ENCODE peak calls at places on chromosomes 6 and 20, in five cellular contexts. W, K, J, A and C are unnamed samples.

GRCh38 chr6:128421788-128422187 is 98.6 kb downstream of the PTPRK start:
- DNase-seq in J (no peak), K (no peak), W (no peak), A (no peak), C (no peak)

GRCh38 chr6:47059216-47059885 is 17.2 kb upstream of the ADGRF1 start:
- DNase-seq in A (no peak), J (no peak), W (no peak), K (no peak), C (no peak)

GRCh38 chr6:170289971-170290305 is 940 bp downstream of the DLL1 start:
- DNase-seq in A (no peak), J (no peak), K (no peak), W (no peak), C (no peak)

GRCh38 chr6:103017878-103018277 is 1624.4 kb downstream of the GRIK2 start:
- DNase-seq in W (no peak), J (no peak), K (no peak), A (no peak), C (no peak)

GRCh38 chr6:33947047-33947446 is 143.2 kb upstream of the MLN start:
- DNase-seq in W (no peak), J (no peak), K (no peak), A (no peak), C (no peak)

GRCh38 chr6:8679823-8680222 is 244.5 kb upstream of the SLC35B3 start:
- DNase-seq in W (no peak), J (no peak), A (no peak), K (no peak), C (no peak)

GRCh38 chr6:169959129-169960002 is 207.9 kb downstream of the ERMARD start:
- DNase-seq in J (peak), W (peak), K (peak), A (no peak), C (no peak)

GRCh38 chr6:7112741-7113313 is 5.1 kb downstream of the RREB1 start:
- DNase-seq in W (no peak), J (peak), A (peak), K (peak), C (no peak)

GRCh38 chr6:12200025-12200424 is 90.1 kb upstream of the EDN1 start:
- DNase-seq in K (no peak), J (no peak), W (no peak), A (no peak), C (no peak)

GRCh38 chr6:17884501-17885039 is 102.9 kb downstream of the KIF13A start:
- DNase-seq in J (no peak), K (no peak), W (no peak), A (no peak), C (no peak)

GRCh38 chr6:28606424-28607391 is 81.0 kb downstream of the GPX5 start:
- DNase-seq in W (no peak), K (peak), J (no peak), A (peak), C (no peak)

GRCh38 chr20:5780233-5781217 is 30.3 kb downstream of the SHLD1 start:
- DNase-seq in K (no peak), W (no peak), J (no peak), A (no peak), C (no peak)

GRCh38 chr6:165621950-165622349 is 41.1 kb downstream of the PDE10A start:
- DNase-seq in A (no peak), J (no peak), K (no peak), W (no peak), C (no peak)

GRCh38 chr6:150417899-150418824 is 49.4 kb downstream of the IYD start:
- DNase-seq in A (peak), J (no peak), K (peak), W (no peak), C (no peak)

GRCh38 chr6:143685653-143686052 is 7.9 kb downstream of the PHACTR2 start:
- DNase-seq in W (no peak), K (no peak), J (no peak), A (no peak), C (no peak)

GRCh38 chr6:134814076-134814709 is 135.7 kb downstream of the ALDH8A1 start:
- DNase-seq in J (no peak), A (no peak), K (no peak), W (no peak), C (no peak)

GRCh38 chr20:64224344-64225165 is 31.0 kb upstream of the PCMTD2 start:
- DNase-seq in A (no peak), J (no peak), K (no peak), W (no peak), C (no peak)

GRCh38 chr6:26538572-26538902 is 371 bp downstream of the HMGN4 start:
- DNase-seq in A (peak), K (no peak), W (no peak), J (no peak), C (no peak)

GRCh38 chr6:167295495-167296292 is 4.6 kb downstream of the UNC93A start:
- DNase-seq in J (no peak), A (no peak), W (no peak), K (no peak), C (no peak)

GRCh38 chr20:24700166-24700860 is 230.9 kb downstream of the SYNDIG1 start:
- DNase-seq in K (no peak), W (peak), J (no peak), A (no peak), C (no peak)

GRCh38 chr6:34206726-34207125 is 29.9 kb upstream of the HMGA1 start:
- DNase-seq in W (no peak), J (no peak), K (no peak), A (no peak), C (no peak)

DNA sequence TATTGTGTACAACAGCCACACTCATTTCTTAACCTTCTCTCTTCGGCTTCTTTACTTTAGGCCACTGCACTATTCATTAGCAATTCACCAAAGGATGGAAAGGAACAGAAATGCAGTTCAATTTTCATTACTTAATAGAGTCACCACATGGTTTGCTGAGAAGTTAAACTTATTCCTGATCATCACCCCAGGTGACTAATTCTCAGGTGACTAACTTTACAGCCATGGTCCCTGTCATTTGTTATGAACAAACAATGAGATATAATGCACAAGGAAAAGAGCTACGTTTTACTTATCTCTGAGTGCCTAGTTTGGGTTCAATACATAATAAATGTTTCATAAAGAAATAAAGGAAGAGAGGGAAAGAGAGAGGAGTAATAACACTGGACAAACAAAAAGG is 45.8 kb upstream of the DST start:
- DNase-seq in W (no peak), K (no peak), A (no peak), J (no peak), C (no peak)
- H3K27ac ChIP-seq in W (peak), K (no peak), A (no peak), J (no peak), C (peak)

DNA sequence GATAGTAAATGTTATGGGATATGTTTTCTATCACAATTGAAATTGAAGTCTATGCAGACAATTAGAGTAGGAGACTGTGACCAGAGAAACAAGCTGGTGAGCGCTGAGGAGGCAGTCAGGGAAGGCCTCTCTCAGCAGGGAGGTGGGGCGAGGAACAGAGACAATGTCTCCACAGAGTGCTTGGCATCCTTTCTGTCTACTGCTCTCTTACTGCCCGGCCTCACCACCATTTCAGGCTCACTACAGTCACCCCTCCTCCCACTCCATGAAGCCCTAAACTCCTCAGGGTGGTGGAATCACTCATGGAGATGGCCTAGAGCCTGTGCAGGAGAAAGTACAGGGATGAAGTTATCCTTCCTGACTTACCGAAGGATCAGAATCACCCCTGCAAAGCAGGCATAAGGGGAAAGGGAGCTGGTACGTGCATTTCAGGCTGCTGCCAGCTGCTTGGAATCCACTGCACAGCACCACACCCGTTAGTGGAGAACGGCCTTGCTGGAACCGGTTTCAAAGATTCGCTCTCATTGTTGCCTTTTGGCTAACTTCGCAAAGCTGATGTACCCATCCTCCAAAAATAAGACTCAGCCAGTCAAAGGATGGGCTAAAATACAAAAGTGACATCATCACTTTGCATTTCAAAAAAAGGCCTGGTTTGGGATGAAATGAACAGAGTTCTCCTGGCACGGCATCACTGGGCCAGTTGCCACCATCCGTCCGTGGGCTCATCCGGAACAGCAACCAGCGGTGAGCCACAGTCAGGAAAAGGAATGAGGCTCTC is 67.3 kb downstream of the SLC22A23 start:
- DNase-seq in A (no peak), W (peak), J (no peak), K (no peak), C (peak)
- H3K27ac ChIP-seq in A (no peak), W (peak), J (no peak), K (no peak), C (peak)

GRCh38 chr20:38485041-38485440 is 12.4 kb downstream of the RALGAPB start:
- DNase-seq in W (no peak), K (no peak), J (no peak), A (no peak), C (no peak)
- H3K27ac ChIP-seq in W (no peak), K (no peak), J (no peak), A (no peak), C (no peak)

GRCh38 chr6:56789342-56789741 is 146.7 kb upstream of the DST start:
- DNase-seq in W (no peak), J (no peak), K (no peak), A (no peak), C (no peak)

GRCh38 chr6:56789879-56790278 is 147.2 kb upstream of the DST start:
- DNase-seq in J (no peak), A (no peak), W (no peak), K (no peak), C (no peak)

GRCh38 chr6:56793938-56794337 is 151.2 kb upstream of the DST start:
- DNase-seq in A (no peak), W (no peak), J (no peak), K (no peak), C (no peak)

GRCh38 chr6:56787209-56787608 is 144.5 kb upstream of the DST start:
- DNase-seq in A (no peak), J (no peak), W (no peak), K (no peak), C (no peak)

GRCh38 chr6:56790424-56790823 is 147.7 kb upstream of the DST start:
- DNase-seq in K (no peak), A (no peak), J (no peak), W (no peak), C (no peak)
- H3K27ac ChIP-seq in K (no peak), A (no peak), J (no peak), W (no peak), C (no peak)

GRCh38 chr20:13009682-13010406 is 1.1 kb downstream of the SPTLC3 start:
- DNase-seq in K (peak), W (peak), J (no peak), A (no peak), C (no peak)
- H3K27ac ChIP-seq in K (peak), W (peak), J (no peak), A (no peak), C (peak)

GRCh38 chr6:4358414-4359107 is 223.2 kb upstream of the ECI2 start:
- DNase-seq in A (peak), J (no peak), K (no peak), W (peak), C (peak)

GRCh38 chr6:4359108-4359710 is 223.8 kb upstream of the ECI2 start:
- DNase-seq in A (no peak), J (no peak), W (no peak), K (no peak), C (no peak)

GRCh38 chr6:4354181-4354580 is 218.8 kb upstream of the ECI2 start:
- DNase-seq in W (no peak), J (no peak), A (no peak), K (no peak), C (no peak)

GRCh38 chr6:4355241-4355640 is 219.9 kb upstream of the ECI2 start:
- DNase-seq in W (no peak), A (peak), J (no peak), K (no peak), C (no peak)

DNA sequence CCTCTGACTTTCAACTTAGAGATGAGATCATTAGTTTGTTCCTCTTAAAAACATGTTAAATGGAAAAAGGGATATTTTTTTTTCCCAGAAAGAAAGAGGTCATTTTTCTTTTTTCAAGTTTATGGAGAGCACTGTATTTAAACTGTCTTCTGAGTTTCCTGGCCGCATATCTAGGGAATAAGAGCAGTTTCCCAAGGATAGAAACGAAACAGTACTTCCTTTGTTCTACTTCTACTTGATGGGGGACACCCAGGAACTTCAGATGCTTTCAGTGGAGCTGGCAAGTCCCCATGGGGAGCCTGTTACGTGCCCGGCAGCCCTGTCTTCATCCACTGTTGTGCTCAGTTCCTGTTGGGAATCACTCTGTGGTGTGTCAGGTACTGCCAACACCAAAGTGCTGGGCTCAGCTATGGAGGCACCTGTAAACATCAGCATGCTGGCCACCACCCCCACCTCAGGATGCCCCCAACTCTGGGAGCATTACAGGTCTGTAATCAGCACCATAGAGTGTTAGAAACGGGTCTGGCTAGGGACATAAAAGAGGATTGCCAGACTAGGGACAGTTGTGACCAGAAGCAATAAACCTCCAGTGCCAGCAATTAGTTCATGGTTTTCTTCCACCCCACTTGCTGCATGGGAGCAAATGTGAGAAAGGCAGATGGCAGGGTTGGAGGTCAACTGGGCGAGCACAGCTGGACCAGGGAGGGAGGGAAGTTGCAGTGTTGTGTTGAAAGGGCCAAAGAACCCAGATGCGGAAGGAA is 221.7 kb upstream of the ECI2 start:
- DNase-seq in W (no peak), A (no peak), K (no peak), J (no peak), C (no peak)
- H3K27ac ChIP-seq in W (peak), A (no peak), K (no peak), J (no peak), C (peak)

GRCh38 chr6:117463762-117464665 is 18.5 kb upstream of the DCBLD1 start:
- DNase-seq in J (no peak), W (no peak), K (no peak), A (no peak), C (no peak)
- H3K27ac ChIP-seq in J (no peak), W (no peak), K (no peak), A (no peak), C (no peak)

DNA sequence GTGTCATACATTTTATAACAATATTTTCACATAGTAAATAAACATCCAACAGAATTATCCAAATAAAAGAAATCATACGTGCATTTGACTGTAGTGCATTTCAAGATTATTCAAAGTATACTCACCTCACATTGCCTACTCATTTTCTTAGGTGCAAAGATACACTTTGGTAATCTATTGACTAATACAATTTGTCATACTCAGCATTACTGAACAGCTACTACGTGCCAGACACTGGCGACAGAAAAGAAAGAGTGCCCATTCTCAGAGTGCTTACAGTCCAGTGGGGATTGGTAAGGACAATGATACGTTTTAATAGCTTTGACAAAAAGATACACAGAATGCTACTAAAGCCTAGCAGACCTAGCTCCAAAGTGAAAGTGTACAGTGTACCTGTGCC is 42.0 kb downstream of the FBXL4 start:
- DNase-seq in J (no peak), W (no peak), K (no peak), A (no peak), C (no peak)
- H3K27ac ChIP-seq in J (no peak), W (no peak), K (no peak), A (no peak), C (no peak)